ENCODE peak calls at places on chromosomes 11 and 22, in five cellular contexts. One of them, this sample, is unnamed.

GRCh38 chr11:22456993-22457748 is 119.0 kb downstream of the SLC17A6 start:
- DNase-seq in GM12878: no peak
- DNase-seq in HCT116: no peak
- DNase-seq in SK-N-SH: no peak
- DNase-seq in K562: no peak
- DNase-seq in this sample: no peak

GRCh38 chr11:104529916-104530315 is 366.0 kb upstream of the PDGFD start:
- DNase-seq in GM12878: no peak
- DNase-seq in HCT116: no peak
- DNase-seq in SK-N-SH: no peak
- DNase-seq in K562: no peak
- DNase-seq in this sample: no peak

GRCh38 chr22:46457502-46458488 is 79.6 kb downstream of the CELSR1 start:
- DNase-seq in K562: no peak
- DNase-seq in SK-N-SH: peak
- DNase-seq in HCT116: no peak
- DNase-seq in GM12878: no peak
- DNase-seq in this sample: no peak

GRCh38 chr22:19626042-19626560 is 88.2 kb upstream of the SEPTIN5 start:
- DNase-seq in SK-N-SH: no peak
- DNase-seq in GM12878: no peak
- DNase-seq in K562: no peak
- DNase-seq in HCT116: no peak
- DNase-seq in this sample: no peak

GRCh38 chr11:70271635-70271953 is 1.1 kb downstream of the PPFIA1 start:
- DNase-seq in HCT116: no peak
- DNase-seq in SK-N-SH: no peak
- DNase-seq in GM12878: no peak
- DNase-seq in K562: no peak
- DNase-seq in this sample: no peak

GRCh38 chr22:27206747-27207133 is 549.4 kb downstream of the MIAT start:
- DNase-seq in K562: no peak
- DNase-seq in GM12878: no peak
- DNase-seq in HCT116: no peak
- DNase-seq in SK-N-SH: no peak
- DNase-seq in this sample: no peak

GRCh38 chr11:12771875-12772274 is 97.7 kb downstream of the TEAD1 start:
- DNase-seq in HCT116: no peak
- DNase-seq in GM12878: no peak
- DNase-seq in K562: no peak
- DNase-seq in SK-N-SH: no peak
- DNase-seq in this sample: no peak

GRCh38 chr22:23067691-23068090 is 2.6 kb upstream of the GNAZ start:
- DNase-seq in GM12878: no peak
- DNase-seq in SK-N-SH: no peak
- DNase-seq in HCT116: no peak
- DNase-seq in K562: no peak
- DNase-seq in this sample: no peak

GRCh38 chr11:44338031-44338430 is 28.1 kb upstream of the ALX4 start:
- DNase-seq in SK-N-SH: no peak
- DNase-seq in K562: no peak
- DNase-seq in GM12878: no peak
- DNase-seq in HCT116: no peak
- DNase-seq in this sample: no peak

GRCh38 chr22:23187201-23187600 is 6.9 kb downstream of the BCR start:
- DNase-seq in K562: peak
- DNase-seq in SK-N-SH: no peak
- DNase-seq in HCT116: no peak
- DNase-seq in GM12878: no peak
- DNase-seq in this sample: no peak

GRCh38 chr11:72814139-72814830 is at the start of gene ATG16L2:
- DNase-seq in SK-N-SH: peak
- DNase-seq in GM12878: no peak
- DNase-seq in HCT116: peak
- DNase-seq in K562: peak
- DNase-seq in this sample: peak
- TF ChIP-seq SIN3A in SK-N-SH: peak
- TF ChIP-seq SIN3A in GM12878: peak
- TF ChIP-seq SIN3A in HCT116: no peak
- TF ChIP-seq SIN3A in K562: peak
- TF ChIP-seq SIN3A in this sample: no peak

GRCh38 chr11:121829159-121829643 is 286.8 kb downstream of the BLID start:
- DNase-seq in SK-N-SH: no peak
- DNase-seq in GM12878: no peak
- DNase-seq in HCT116: peak
- DNase-seq in K562: no peak
- DNase-seq in this sample: no peak
- TF ChIP-seq ZBTB33 in SK-N-SH: peak
- TF ChIP-seq ZBTB33 in GM12878: no peak
- TF ChIP-seq ZBTB33 in HCT116: no peak
- TF ChIP-seq ZBTB33 in K562: no peak
- TF ChIP-seq ZBTB33 in this sample: no peak

GRCh38 chr11:124517314-124517713 is 26.1 kb downstream of the OR8B12 start:
- DNase-seq in SK-N-SH: no peak
- DNase-seq in HCT116: no peak
- DNase-seq in K562: no peak
- DNase-seq in GM12878: no peak
- DNase-seq in this sample: no peak

GRCh38 chr11:124520253-124520854 is 23.1 kb downstream of the OR8B12 start:
- DNase-seq in K562: no peak
- DNase-seq in GM12878: no peak
- DNase-seq in HCT116: no peak
- DNase-seq in SK-N-SH: no peak
- DNase-seq in this sample: no peak

DNA sequence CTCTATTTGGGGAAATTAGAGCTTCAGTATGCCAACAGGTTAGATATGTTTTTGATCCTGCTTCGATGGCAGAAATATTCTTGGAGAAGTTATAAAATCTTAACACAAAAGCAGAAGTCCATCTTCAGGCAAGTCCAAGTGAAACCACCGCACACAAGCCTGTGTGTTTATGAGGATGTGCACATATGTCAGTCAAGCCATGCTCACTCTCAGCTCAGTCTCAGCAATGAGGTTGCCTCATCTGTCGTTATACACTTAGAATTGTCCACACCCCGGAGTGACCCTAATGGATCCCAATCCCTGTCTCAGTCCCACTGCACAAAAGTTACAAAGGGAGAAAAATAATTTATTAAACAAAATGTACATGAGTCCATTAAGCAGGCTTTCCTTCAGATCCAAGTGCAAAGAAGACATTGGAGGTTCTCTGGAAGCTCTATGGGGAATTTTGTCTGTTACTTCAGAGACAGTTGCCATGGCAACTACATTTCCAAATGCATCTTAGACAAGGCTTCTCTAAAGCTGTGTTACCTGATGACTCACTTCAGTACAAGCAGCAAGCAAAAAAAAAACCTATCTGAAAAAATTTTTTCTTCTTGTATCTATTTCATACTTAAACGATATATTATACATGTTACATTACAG is 24.4 kb downstream of the OR8B12 start:
- DNase-seq in GM12878: no peak
- DNase-seq in K562: no peak
- DNase-seq in SK-N-SH: no peak
- DNase-seq in HCT116: no peak
- DNase-seq in this sample: no peak
- TF ChIP-seq SIN3A in GM12878: no peak
- TF ChIP-seq SIN3A in K562: no peak
- TF ChIP-seq SIN3A in SK-N-SH: no peak
- TF ChIP-seq SIN3A in HCT116: no peak
- TF ChIP-seq SIN3A in this sample: no peak

GRCh38 chr11:75350122-75350742 is 1.2 kb downstream of the ARRB1 start:
- DNase-seq in K562: no peak
- DNase-seq in SK-N-SH: no peak
- DNase-seq in GM12878: no peak
- DNase-seq in HCT116: no peak
- DNase-seq in this sample: no peak

GRCh38 chr11:75349540-75350116 is 1.8 kb downstream of the ARRB1 start:
- DNase-seq in K562: peak
- DNase-seq in HCT116: no peak
- DNase-seq in SK-N-SH: no peak
- DNase-seq in GM12878: no peak
- DNase-seq in this sample: no peak

GRCh38 chr11:75350743-75351540 is 519 bp downstream of the ARRB1 start:
- DNase-seq in HCT116: no peak
- DNase-seq in SK-N-SH: peak
- DNase-seq in K562: peak
- DNase-seq in GM12878: no peak
- DNase-seq in this sample: no peak

GRCh38 chr11:75352417-75353206 is 1.2 kb upstream of the ARRB1 start:
- DNase-seq in K562: peak
- DNase-seq in SK-N-SH: no peak
- DNase-seq in HCT116: no peak
- DNase-seq in GM12878: no peak
- DNase-seq in this sample: no peak

DNA sequence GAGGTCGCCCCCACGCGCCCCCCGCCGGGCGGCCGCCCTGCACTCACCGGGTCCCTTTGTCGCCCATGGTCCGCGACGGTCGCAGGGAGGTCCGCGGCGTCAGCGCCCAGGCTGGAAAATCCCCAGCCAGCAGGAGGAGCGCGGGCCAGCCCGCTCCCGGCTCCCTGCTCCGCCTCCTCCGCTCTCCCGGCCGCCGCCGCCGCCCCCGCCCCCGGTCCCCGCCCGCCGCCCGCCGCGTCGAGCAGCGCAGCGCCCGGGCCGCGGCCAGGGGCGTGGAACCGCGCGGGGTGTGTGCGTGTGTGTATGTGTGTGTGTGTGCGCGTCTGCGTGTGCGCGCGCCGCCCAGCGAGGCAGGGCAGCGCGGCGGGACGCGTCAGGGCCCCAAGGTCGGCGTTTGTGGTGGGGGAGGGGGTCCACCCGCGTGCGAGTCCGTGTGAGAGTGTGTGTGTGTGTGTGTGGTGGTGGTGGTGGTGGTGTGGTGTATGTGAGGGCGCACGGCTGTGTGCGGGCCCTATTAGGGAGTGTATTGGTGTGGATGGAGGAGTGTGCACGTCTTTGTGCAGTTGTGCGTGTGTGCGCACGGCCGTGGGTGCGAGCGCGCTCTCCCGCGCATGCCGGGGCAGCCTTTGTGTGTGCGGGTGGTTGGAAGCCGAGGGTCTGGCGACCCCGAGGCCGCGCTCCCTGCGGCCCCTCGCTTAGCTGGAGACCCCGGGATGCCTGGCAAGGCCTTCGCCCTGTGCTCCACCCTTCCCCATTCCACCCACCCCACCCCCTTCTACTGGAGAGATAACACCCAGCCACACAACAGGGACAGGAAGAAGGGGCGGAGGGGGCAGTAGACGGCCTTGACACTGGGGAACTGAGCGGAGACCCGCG is at the start of gene ARRB1:
- DNase-seq in HCT116: no peak
- DNase-seq in GM12878: no peak
- DNase-seq in SK-N-SH: peak
- DNase-seq in K562: peak
- DNase-seq in this sample: peak
- TF ChIP-seq ZBTB33 in HCT116: no peak
- TF ChIP-seq ZBTB33 in GM12878: no peak
- TF ChIP-seq ZBTB33 in SK-N-SH: no peak
- TF ChIP-seq ZBTB33 in K562: no peak
- TF ChIP-seq ZBTB33 in this sample: no peak

DNA sequence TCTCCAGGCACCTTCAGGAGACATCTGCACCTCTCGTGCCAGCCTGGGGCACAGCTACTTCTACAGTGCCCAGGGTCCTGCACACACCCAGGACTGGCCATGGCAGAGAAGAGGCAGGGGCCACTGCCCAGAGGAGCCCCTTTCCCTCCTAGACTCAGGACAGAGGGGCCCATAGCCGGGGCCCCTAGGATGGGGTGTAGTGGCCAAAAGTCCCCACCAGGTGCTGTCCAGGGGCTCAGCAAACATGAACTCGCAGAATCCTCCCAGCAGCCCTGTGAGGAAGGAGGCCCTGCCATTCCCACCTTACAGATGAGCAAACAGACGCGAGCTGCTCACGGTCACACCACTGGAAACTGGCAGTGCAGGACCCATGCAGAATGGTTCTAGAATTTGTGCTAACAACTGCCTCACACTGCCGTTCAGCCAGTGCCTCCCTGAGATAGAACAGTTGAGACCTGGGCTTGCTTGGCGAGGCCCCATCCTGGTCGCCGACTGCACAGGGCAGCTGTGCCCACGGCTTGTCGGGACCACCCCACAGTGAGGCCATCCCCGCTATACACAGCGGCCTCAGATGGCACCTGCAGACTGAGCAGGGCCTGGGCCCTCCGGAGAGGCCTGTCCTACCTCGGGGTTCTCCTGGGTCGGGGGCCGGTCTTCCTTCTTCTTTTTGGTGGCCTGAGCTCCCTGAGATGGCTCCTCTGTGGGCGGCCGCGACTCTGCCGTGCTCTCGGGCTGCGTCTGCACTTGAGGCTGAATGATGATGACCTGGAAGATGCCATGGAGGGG is 96.4 kb downstream of the PHF21B start:
- DNase-seq in K562: no peak
- DNase-seq in GM12878: no peak
- DNase-seq in SK-N-SH: no peak
- DNase-seq in HCT116: no peak
- DNase-seq in this sample: no peak
- TF ChIP-seq SIN3A in K562: no peak
- TF ChIP-seq SIN3A in GM12878: no peak
- TF ChIP-seq SIN3A in SK-N-SH: no peak
- TF ChIP-seq SIN3A in HCT116: no peak
- TF ChIP-seq SIN3A in this sample: no peak

GRCh38 chr11:69061713-69062053 is 13.0 kb downstream of the TPCN2 start:
- DNase-seq in GM12878: no peak
- DNase-seq in K562: no peak
- DNase-seq in HCT116: no peak
- DNase-seq in SK-N-SH: no peak
- DNase-seq in this sample: no peak

GRCh38 chr11:69058501-69059270 is 10.0 kb downstream of the TPCN2 start:
- DNase-seq in SK-N-SH: no peak
- DNase-seq in HCT116: no peak
- DNase-seq in K562: no peak
- DNase-seq in GM12878: no peak
- DNase-seq in this sample: no peak

GRCh38 chr11:69059429-69059828 is 10.7 kb downstream of the TPCN2 start:
- DNase-seq in SK-N-SH: no peak
- DNase-seq in K562: no peak
- DNase-seq in HCT116: no peak
- DNase-seq in GM12878: no peak
- DNase-seq in this sample: no peak

GRCh38 chr11:69060806-69061712 is 12.3 kb downstream of the TPCN2 start:
- DNase-seq in GM12878: no peak
- DNase-seq in SK-N-SH: no peak
- DNase-seq in HCT116: no peak
- DNase-seq in K562: no peak
- DNase-seq in this sample: no peak

GRCh38 chr11:69060005-69060404 is 11.3 kb downstream of the TPCN2 start:
- DNase-seq in HCT116: no peak
- DNase-seq in GM12878: no peak
- DNase-seq in K562: no peak
- DNase-seq in SK-N-SH: no peak
- DNase-seq in this sample: no peak
- TF ChIP-seq ZBTB33 in HCT116: no peak
- TF ChIP-seq ZBTB33 in GM12878: no peak
- TF ChIP-seq ZBTB33 in K562: no peak
- TF ChIP-seq ZBTB33 in SK-N-SH: no peak
- TF ChIP-seq ZBTB33 in this sample: no peak